ENCODE peak calls at places on chromosomes 16 and 17, in six cellular contexts. U is GM13976, G is fibroblast of lung, B is coronary artery, J is astrocyte of the cerebellum, L is MM.1S. R is an unnamed sample.

GRCh38 chr17:42438600-42439567 is 15.8 kb upstream of the CAVIN1 start:
- DNase-seq in U (no peak), J (no peak), G (no peak), L (peak; percentile 32), B (no peak), R (no peak)

GRCh38 chr17:77733576-77734296 is 224.8 kb upstream of the TNRC6C start:
- DNase-seq in G (no peak), J (no peak), L (no peak), B (peak; percentile 54), U (no peak), R (no peak)

GRCh38 chr17:64492481-64493109 is 4.3 kb downstream of the POLG2 start:
- DNase-seq in U (no peak), G (peak; percentile 30), B (no peak), L (peak; percentile 49), J (no peak), R (peak; percentile 23)

GRCh38 chr17:71926746-71927398 is 193.9 kb upstream of the SOX9 start:
- DNase-seq in U (no peak), B (no peak), G (peak; percentile 58), L (no peak), J (no peak), R (no peak)

GRCh38 chr16:59170065-59170712 is 436.1 kb upstream of the GOT2 start:
- DNase-seq in L (no peak), U (no peak), G (peak; percentile 12), J (no peak), B (no peak), R (no peak)

GRCh38 chr17:58995247-58995940 is 111.3 kb downstream of the TRIM37 start:
- DNase-seq in B (no peak), U (no peak), L (no peak), G (peak; percentile 45), J (no peak), R (peak; percentile 17)

GRCh38 chr16:8885674-8886592 is 3.8 kb downstream of the LITAFD start:
- DNase-seq in J (no peak), U (no peak), G (peak; percentile 37), B (no peak), L (no peak), R (peak; percentile 40)

GRCh38 chr17:1764274-1764673 is 2.4 kb downstream of the SERPINF1 start:
- DNase-seq in U (no peak), B (peak; percentile 86), L (peak; percentile 96), J (no peak), G (peak; percentile 93), R (peak; percentile 79)

GRCh38 chr17:81910840-81911276 is 341 bp downstream of the PCYT2 start:
- DNase-seq in U (no peak), G (no peak), B (no peak), L (no peak), J (no peak), R (no peak)

GRCh38 chr16:68790944-68791343 is 52.4 kb upstream of the TANGO6 start:
- DNase-seq in L (no peak), B (no peak), U (no peak), J (no peak), G (no peak), R (no peak)

GRCh38 chr17:50371526-50371925 is 1.5 kb downstream of the MRPL27 start:
- DNase-seq in B (no peak), G (no peak), U (no peak), L (no peak), J (no peak), R (no peak)

GRCh38 chr16:57531635-57532220 is 4.6 kb downstream of the CCDC102A start:
- DNase-seq in L (no peak), J (no peak), B (peak; percentile 54), G (no peak), U (no peak), R (no peak)

GRCh38 chr17:78384479-78385175 is 6.2 kb downstream of the PGS1 start:
- DNase-seq in B (no peak), J (no peak), G (no peak), U (no peak), L (no peak), R (no peak)

GRCh38 chr17:36204724-36205500 is 6.0 kb upstream of the CCL4L2 start:
- DNase-seq in U (no peak), L (peak; percentile 56), G (no peak), B (no peak), J (no peak), R (no peak)

GRCh38 chr17:57954421-57955182 is 610 bp downstream of the CUEDC1 start:
- DNase-seq in G (peak; percentile 53), B (peak; percentile 91), L (no peak), U (no peak), J (no peak), R (peak; percentile 55)

GRCh38 chr17:69320210-69320907 is 6.6 kb downstream of the ABCA5 start:
- DNase-seq in L (no peak), G (peak; percentile 26), B (no peak), J (no peak), U (no peak), R (no peak)

GRCh38 chr16:31325171-31325570 is 29.8 kb upstream of the ITGAX start:
- DNase-seq in G (no peak), B (no peak), U (no peak), L (no peak), J (no peak), R (no peak)

GRCh38 chr16:30137897-30138296 is 14.9 kb upstream of the MAPK3 start:
- DNase-seq in G (no peak), B (no peak), J (no peak), L (no peak), U (no peak), R (no peak)

GRCh38 chr16:65667013-65667578 is 545.2 kb upstream of the CDH11 start:
- DNase-seq in J (peak; percentile 39), U (no peak), L (no peak), G (peak; percentile 25), B (no peak), R (peak; percentile 54)
- TF ChIP-seq CTCF in J (peak; percentile 33), U (no peak), L (no peak), G (no peak), B (no peak), R (peak; percentile 40)

GRCh38 chr17:7528842-7529241 is 20.0 kb upstream of the TNFSF12 start:
- DNase-seq in U (no peak), B (no peak), L (no peak), J (no peak), G (no peak), R (no peak)

DNA sequence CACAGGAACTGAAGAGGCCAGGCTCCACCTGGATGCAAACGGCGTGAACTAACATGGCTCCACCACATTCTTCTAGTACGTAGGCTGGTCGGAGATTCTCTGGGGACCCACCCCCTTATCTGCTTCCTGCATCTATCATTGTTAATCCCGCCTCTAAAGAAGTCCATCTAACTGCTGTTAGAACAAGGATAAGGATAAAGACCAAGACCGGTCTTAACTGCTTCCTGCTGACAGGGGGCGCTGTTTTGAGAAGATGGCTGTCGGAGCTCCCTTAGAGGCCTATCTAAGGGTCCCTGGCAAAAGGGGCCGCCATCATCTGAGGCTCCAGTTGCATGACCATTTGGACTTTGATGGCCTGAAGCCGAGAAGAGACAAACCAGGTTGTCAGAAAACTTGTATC is 25.8 kb upstream of the TNFSF12 start:
- DNase-seq in J (no peak), G (peak; percentile 17), U (peak; percentile 33), L (peak; percentile 8), B (no peak), R (peak; percentile 8)
- TF ChIP-seq CTCF in J (peak; percentile 14), G (peak; percentile 32), U (peak; percentile 12), L (peak; percentile 59), B (no peak), R (peak; percentile 50)

GRCh38 chr17:73126716-73127473 is 34.4 kb upstream of the SLC39A11 start:
- DNase-seq in G (no peak), B (no peak), J (no peak), L (no peak), U (no peak), R (no peak)
- TF ChIP-seq CTCF in G (no peak), B (no peak), J (no peak), L (no peak), U (no peak), R (no peak)

GRCh38 chr16:48831081-48831722 is 221.2 kb upstream of the N4BP1 start:
- DNase-seq in U (no peak), J (no peak), B (no peak), L (no peak), G (no peak), R (no peak)
- TF ChIP-seq CTCF in U (no peak), J (peak; percentile 20), B (no peak), L (peak; percentile 4), G (no peak), R (no peak)

GRCh38 chr16:84502581-84502980 is 1.9 kb downstream of the MEAK7 start:
- DNase-seq in G (no peak), B (no peak), U (no peak), L (no peak), J (no peak), R (no peak)

GRCh38 chr16:84505249-84506156 is 1.0 kb upstream of the MEAK7 start:
- DNase-seq in U (no peak), L (no peak), B (no peak), G (no peak), J (no peak), R (no peak)

GRCh38 chr16:84503751-84504395 is 586 bp downstream of the MEAK7 start:
- DNase-seq in B (no peak), L (no peak), U (no peak), J (no peak), G (no peak), R (no peak)

GRCh38 chr16:84502075-84502474 is 2.4 kb downstream of the MEAK7 start:
- DNase-seq in L (no peak), J (no peak), G (no peak), U (no peak), B (no peak), R (no peak)

DNA sequence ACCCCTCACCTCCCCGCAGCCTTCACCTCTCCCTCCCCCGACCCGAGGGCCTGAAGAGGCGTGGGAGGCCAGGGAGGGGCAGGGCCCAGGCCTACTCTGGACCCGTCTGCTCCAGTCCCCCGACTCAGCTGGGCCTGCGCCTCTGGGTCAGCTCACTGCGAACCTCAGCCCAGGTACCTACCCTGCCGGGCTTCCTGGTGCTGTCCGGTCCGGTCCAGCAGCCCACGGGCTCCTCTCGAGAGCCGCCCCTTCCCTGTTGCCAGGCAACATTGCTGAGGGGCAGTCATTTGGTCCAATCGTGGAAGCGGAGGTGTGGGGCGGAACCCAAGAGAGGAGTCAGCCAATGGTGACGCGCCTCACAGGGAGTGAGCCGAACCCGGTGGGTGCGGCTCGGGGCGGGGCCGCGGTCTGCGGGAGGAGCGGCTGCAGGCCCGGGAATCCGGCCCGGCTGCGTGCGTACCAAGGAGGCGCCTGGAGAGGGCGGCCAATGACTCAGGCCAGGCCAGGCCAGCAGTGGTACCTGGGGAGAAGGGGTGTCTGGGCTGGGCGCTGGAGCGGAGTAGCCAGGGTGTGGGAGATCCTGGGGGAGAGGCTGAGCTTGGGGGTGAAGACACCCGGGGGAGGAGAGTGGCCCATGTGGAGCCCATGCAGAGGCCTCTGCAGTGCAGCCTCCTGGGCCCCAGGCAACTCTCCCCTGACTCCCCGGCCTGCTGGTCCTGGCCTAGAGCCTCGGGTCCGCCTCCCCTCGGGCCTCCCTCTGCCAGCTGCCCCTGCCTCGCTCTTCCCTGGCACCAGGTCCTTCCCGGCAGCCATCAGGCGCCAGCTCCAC is at the start of gene MEAK7:
- DNase-seq in G (peak; percentile 98), U (peak; percentile 99), J (peak; percentile 97), B (peak; percentile 100), L (peak; percentile 92), R (peak; percentile 99)
- TF ChIP-seq CTCF in G (no peak), U (no peak), J (no peak), B (no peak), L (no peak), R (peak; percentile 7)

GRCh38 chr17:66235377-66235994 is 6.3 kb upstream of the APOH start:
- DNase-seq in J (no peak), U (no peak), B (no peak), G (no peak), L (no peak), R (no peak)
- TF ChIP-seq CTCF in J (no peak), U (no peak), B (no peak), G (no peak), L (no peak), R (no peak)

GRCh38 chr17:17641621-17642409 is 39.4 kb upstream of the RAI1 start:
- DNase-seq in J (peak; percentile 71), L (peak; percentile 73), U (peak; percentile 83), G (peak; percentile 79), B (peak; percentile 79), R (peak; percentile 69)
- TF ChIP-seq CTCF in J (peak; percentile 87), L (peak; percentile 92), U (peak; percentile 89), G (peak; percentile 86), B (peak; percentile 67), R (peak; percentile 87)

R was measured in astrocyte of the spinal cord.